ENCODE peak calls at places on chromosomes 2 and 18, in seven cellular contexts. N, G, P, Q, K, A and I are unnamed samples.

GRCh38 chr18:62518460-62519375 is 4.1 kb upstream of the ZCCHC2 start:
- DNase-seq in N (no peak), G (no peak), P (no peak), Q (no peak), K (no peak), A (no peak), I (peak; percentile 48)

GRCh38 chr2:168686485-168687191 is 115.8 kb upstream of the NOSTRIN start:
- DNase-seq in N (no peak), G (no peak), P (no peak), Q (peak; percentile 57), K (peak; percentile 38), A (no peak), I (peak; percentile 66)

GRCh38 chr2:220744861-220745260 is 827.2 kb downstream of the EPHA4 start:
- DNase-seq in N (no peak), G (no peak), P (no peak), Q (peak; percentile 6), K (peak; percentile 46), A (no peak), I (no peak)

GRCh38 chr2:9813312-9814128 is 29.8 kb upstream of the TAF1B start:
- DNase-seq in N (peak; percentile 92), G (peak; percentile 92), P (peak; percentile 51), Q (peak; percentile 81), K (peak; percentile 63), A (peak; percentile 76), I (no peak)

GRCh38 chr2:75157435-75157834 is 41.9 kb downstream of the TACR1 start:
- DNase-seq in N (no peak), G (no peak), P (no peak), Q (peak; percentile 30), K (no peak), A (no peak), I (no peak)

GRCh38 chr2:33412920-33413319 is 63.5 kb upstream of the RASGRP3 start:
- DNase-seq in N (no peak), G (peak; percentile 33), P (no peak), Q (peak; percentile 71), K (peak; percentile 80), A (no peak), I (peak; percentile 60)

GRCh38 chr2:20917724-20918572 is 95.0 kb upstream of the LDAH start:
- DNase-seq in N (no peak), G (peak; percentile 18), P (no peak), Q (no peak), K (peak; percentile 14), A (no peak), I (peak; percentile 22)

GRCh38 chr2:27464443-27464842 is 22.3 kb downstream of the KRTCAP3 start:
- DNase-seq in N (no peak), G (no peak), P (no peak), Q (no peak), K (no peak), A (no peak), I (no peak)

GRCh38 chr2:84846041-84846663 is 34.7 kb downstream of the TRABD2A start:
- DNase-seq in N (no peak), G (no peak), P (peak; percentile 78), Q (peak; percentile 28), K (peak; percentile 18), A (no peak), I (peak; percentile 69)

GRCh38 chr2:144430722-144431163 is 89.2 kb downstream of the ZEB2 start:
- DNase-seq in N (no peak), G (no peak), P (no peak), Q (peak; percentile 61), K (peak; percentile 94), A (no peak), I (peak; percentile 74)

GRCh38 chr18:57353940-57354461 is 1.6 kb downstream of the ST8SIA3 start:
- DNase-seq in N (peak; percentile 83), G (peak; percentile 94), P (no peak), Q (peak; percentile 64), K (peak; percentile 35), A (peak; percentile 40), I (peak; percentile 16)

GRCh38 chr2:40554665-40555294 is 102.9 kb upstream of the SLC8A1 start:
- DNase-seq in N (peak; percentile 69), G (peak; percentile 70), P (no peak), Q (peak; percentile 37), K (peak; percentile 53), A (peak; percentile 18), I (peak; percentile 17)

GRCh38 chr18:32576296-32576916 is 105.7 kb upstream of the GAREM1 start:
- DNase-seq in N (no peak), G (peak; percentile 80), P (no peak), Q (peak; percentile 12), K (peak; percentile 20), A (no peak), I (peak; percentile 10)

GRCh38 chr18:45084207-45084606 is 403.5 kb downstream of the SETBP1 start:
- DNase-seq in N (no peak), G (no peak), P (no peak), Q (no peak), K (no peak), A (no peak), I (no peak)

GRCh38 chr2:240323601-240324291 is 111.7 kb upstream of the GPC1 start:
- DNase-seq in N (no peak), G (no peak), P (no peak), Q (no peak), K (no peak), A (no peak), I (no peak)

GRCh38 chr2:24439280-24439970 is 51.6 kb upstream of the NCOA1 start:
- DNase-seq in N (no peak), G (no peak), P (no peak), Q (no peak), K (no peak), A (no peak), I (no peak)

GRCh38 chr2:99605036-99605435 is 115.2 kb upstream of the REV1 start:
- DNase-seq in N (no peak), G (no peak), P (no peak), Q (peak; percentile 37), K (peak; percentile 59), A (no peak), I (no peak)

GRCh38 chr2:227160164-227160563 is 3.8 kb downstream of the COL4A4 start:
- DNase-seq in N (no peak), G (no peak), P (no peak), Q (no peak), K (no peak), A (no peak), I (no peak)

GRCh38 chr18:63409301-63409700 is 13.0 kb downstream of the VPS4B start:
- DNase-seq in N (no peak), G (no peak), P (no peak), Q (no peak), K (peak; percentile 73), A (no peak), I (peak; percentile 28)

GRCh38 chr2:238512247-238512867 is 85.6 kb downstream of the ASB1 start:
- DNase-seq in N (peak; percentile 10), G (no peak), P (no peak), Q (no peak), K (no peak), A (no peak), I (no peak)

GRCh38 chr2:238509151-238509820 is 82.6 kb downstream of the ASB1 start:
- DNase-seq in N (peak; percentile 25), G (peak; percentile 89), P (no peak), Q (peak; percentile 29), K (peak; percentile 20), A (no peak), I (no peak)

GRCh38 chr2:238509903-238510302 is 83.2 kb downstream of the ASB1 start:
- DNase-seq in N (peak; percentile 45), G (no peak), P (no peak), Q (no peak), K (no peak), A (no peak), I (no peak)

GRCh38 chr2:238511614-238511950 is 84.9 kb downstream of the ASB1 start:
- DNase-seq in N (peak; percentile 35), G (no peak), P (no peak), Q (no peak), K (no peak), A (no peak), I (no peak)

DNA sequence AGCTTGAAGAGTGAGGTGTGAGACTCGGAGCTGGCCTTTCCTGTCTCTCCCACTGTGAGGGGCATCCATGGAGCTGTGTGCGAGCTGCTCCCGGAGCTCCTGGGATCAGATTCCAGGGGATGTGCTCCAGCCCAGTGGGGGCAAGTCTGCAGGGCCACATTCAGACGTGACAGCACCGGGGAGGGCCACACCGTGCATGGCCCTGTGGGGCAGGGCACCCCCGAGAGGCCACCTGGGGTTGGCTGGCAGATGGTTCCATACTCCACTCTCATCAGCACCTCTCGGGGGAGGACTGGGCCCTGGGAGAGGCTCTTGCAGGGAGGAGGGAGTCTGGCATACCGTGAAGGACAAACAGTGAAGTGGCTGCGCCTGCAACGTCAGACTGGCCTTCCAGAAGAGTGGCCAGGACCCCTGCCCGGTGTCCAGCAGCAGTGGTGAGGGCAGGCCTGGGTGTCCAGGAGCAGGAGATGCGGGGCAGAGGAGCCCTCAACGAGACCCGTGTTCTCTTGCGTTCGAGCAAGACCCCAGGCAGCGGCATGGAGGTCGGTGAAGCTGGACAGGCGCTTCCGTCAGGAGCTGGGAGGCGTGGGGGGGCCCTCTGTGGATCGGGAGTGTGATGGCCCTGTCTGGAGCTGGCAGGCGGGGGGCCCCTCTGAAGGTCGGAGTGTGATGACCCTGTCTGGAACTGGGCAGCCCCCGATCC is 84.3 kb downstream of the ASB1 start:
- DNase-seq in N (peak; percentile 45), G (no peak), P (no peak), Q (no peak), K (no peak), A (no peak), I (no peak)
- H3K4me1 ChIP-seq in N (no peaks in the 10 kb centered on the region), G (peaks cover 36% of the 10 kb centered on the region), P (no peaks in the 10 kb centered on the region), Q (peaks cover 16% of the 10 kb centered on the region), K (no peaks in the 10 kb centered on the region), A (no peaks in the 10 kb centered on the region), I (peaks cover 5% of the 10 kb centered on the region)

GRCh38 chr2:201777869-201778268 is 2.9 kb downstream of the ALS2 start:
- DNase-seq in N (no peak), G (no peak), P (no peak), Q (no peak), K (no peak), A (no peak), I (no peak)
- H3K4me1 ChIP-seq in N (peaks cover 33% of the 10 kb centered on the region), G (peaks cover 26% of the 10 kb centered on the region), P (peaks cover 15% of the 10 kb centered on the region), Q (peaks cover 37% of the 10 kb centered on the region), K (peaks cover 2% of the 10 kb centered on the region), A (peaks cover 6% of the 10 kb centered on the region), I (peaks cover 35% of the 10 kb centered on the region)

DNA sequence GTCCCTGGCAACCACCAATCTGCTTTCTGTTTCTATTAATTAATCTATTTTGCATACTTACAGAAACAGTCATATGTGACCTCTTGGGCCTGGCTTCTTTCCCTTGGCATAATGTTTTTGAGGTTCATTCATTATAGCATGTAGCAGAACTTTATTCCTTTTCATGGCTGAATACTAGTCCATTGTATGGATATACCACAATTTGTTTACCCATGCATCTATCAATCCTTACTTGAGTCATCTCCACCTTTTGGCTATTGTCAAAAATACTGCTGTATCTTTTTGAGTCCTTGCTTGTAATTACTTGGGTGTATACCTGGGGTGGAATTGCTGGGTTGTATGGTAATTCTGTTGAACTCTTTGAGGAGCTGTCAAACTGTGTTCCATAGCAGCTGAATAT is 126.8 kb downstream of the CTIF start:
- DNase-seq in N (no peak), G (no peak), P (no peak), Q (no peak), K (no peak), A (no peak), I (no peak)
- H3K4me1 ChIP-seq in N (no peaks in the 10 kb centered on the region), G (no peaks in the 10 kb centered on the region), P (no peaks in the 10 kb centered on the region), Q (peaks cover 21% of the 10 kb centered on the region), K (peaks cover 9% of the 10 kb centered on the region), A (peaks cover 7% of the 10 kb centered on the region), I (peaks cover 18% of the 10 kb centered on the region)

GRCh38 chr2:8303322-8303832 is 378.5 kb upstream of the ID2 start:
- DNase-seq in N (no peak), G (no peak), P (peak; percentile 76), Q (no peak), K (peak; percentile 34), A (peak; percentile 57), I (peak; percentile 26)
- H3K4me1 ChIP-seq in N (no peaks in the 10 kb centered on the region), G (peaks cover 8% of the 10 kb centered on the region), P (peaks cover 70% of the 10 kb centered on the region), Q (peaks cover 7% of the 10 kb centered on the region), K (no peaks in the 10 kb centered on the region), A (no peaks in the 10 kb centered on the region), I (peaks cover 16% of the 10 kb centered on the region)